ENCODE peak calls at places on chromosomes 5 and 9, in nine cellular contexts. G, Q, H, X, C, A, K, R and U are unnamed samples.

GRCh38 chr5:122863240-122863639 is 17.8 kb downstream of the SNX24 start:
- DNase-seq in G (no peak), Q (peak; percentile 77), H (no peak), X (no peak), C (no peak), A (no peak), K (no peak), R (no peak), U (peak; percentile 11)

GRCh38 chr5:169856571-169856970 is 123.7 kb downstream of the INSYN2B start:
- DNase-seq in G (no peak), Q (peak; percentile 16), H (no peak), X (peak; percentile 9), C (no peak), A (no peak), K (no peak), R (peak; percentile 29), U (no peak)

GRCh38 chr5:103569313-103570060 is 6.9 kb upstream of the NUDT12 start:
- DNase-seq in G (no peak), Q (no peak), H (no peak), X (no peak), C (no peak), A (no peak), K (no peak), R (peak; percentile 48), U (peak; percentile 9)

GRCh38 chr9:70438341-70438924 is 24.0 kb upstream of the KLF9 start:
- DNase-seq in G (no peak), Q (peak; percentile 13), H (peak; percentile 44), X (peak; percentile 52), C (peak; percentile 80), A (peak; percentile 89), K (no peak), R (peak; percentile 79), U (no peak)

GRCh38 chr9:137302176-137303030 is at the start of gene NRARP:
- DNase-seq in G (peak; percentile 86), Q (peak; percentile 95), H (peak; percentile 96), X (peak; percentile 90), C (peak; percentile 79), A (peak; percentile 87), K (no peak), R (peak; percentile 96), U (peak; percentile 92)

GRCh38 chr9:85045271-85045670 is 375.7 kb downstream of the NTRK2 start:
- DNase-seq in G (no peak), Q (no peak), H (no peak), X (no peak), C (no peak), A (no peak), K (no peak), R (no peak), U (no peak)

GRCh38 chr9:98983295-98984268 is 39.9 kb downstream of the COL15A1 start:
- DNase-seq in G (no peak), Q (no peak), H (no peak), X (no peak), C (no peak), A (no peak), K (no peak), R (no peak), U (no peak)

GRCh38 chr5:176738851-176739250 is 71.5 kb upstream of the UNC5A start:
- DNase-seq in G (peak; percentile 22), Q (no peak), H (no peak), X (no peak), C (no peak), A (no peak), K (no peak), R (no peak), U (no peak)

GRCh38 chr9:135468866-135469521 is 10.6 kb upstream of the PPP1R26 start:
- DNase-seq in G (no peak), Q (peak; percentile 59), H (no peak), X (peak; percentile 83), C (no peak), A (no peak), K (no peak), R (no peak), U (peak; percentile 67)

GRCh38 chr5:6435356-6435755 is 13.3 kb upstream of the UBE2QL1 start:
- DNase-seq in G (no peak), Q (peak; percentile 29), H (peak; percentile 38), X (no peak), C (no peak), A (peak; percentile 48), K (peak; percentile 18), R (peak; percentile 42), U (peak; percentile 25)

GRCh38 chr5:459562-460412 is 16.8 kb downstream of the EXOC3 start:
- DNase-seq in G (peak; percentile 48), Q (no peak), H (no peak), X (no peak), C (peak; percentile 8), A (no peak), K (no peak), R (no peak), U (no peak)

GRCh38 chr9:120935383-120935857 is 8.8 kb upstream of the TRAF1 start:
- DNase-seq in G (peak; percentile 100), Q (peak; percentile 57), H (peak; percentile 94), X (peak; percentile 94), C (peak; percentile 99), A (peak; percentile 99), K (no peak), R (peak; percentile 88), U (no peak)

GRCh38 chr5:181265092-181265671 is 4.2 kb upstream of the TRIM52 start:
- DNase-seq in G (no peak), Q (no peak), H (no peak), X (no peak), C (no peak), A (no peak), K (no peak), R (no peak), U (no peak)

GRCh38 chr9:124695280-124695890 is 75.7 kb downstream of the NR6A1 start:
- DNase-seq in G (no peak), Q (no peak), H (no peak), X (no peak), C (no peak), A (no peak), K (no peak), R (no peak), U (no peak)

GRCh38 chr5:80591352-80591751 is 21.3 kb upstream of the ANKRD34B start:
- DNase-seq in G (no peak), Q (no peak), H (no peak), X (no peak), C (no peak), A (no peak), K (no peak), R (no peak), U (no peak)

GRCh38 chr9:87510251-87510683 is 12.6 kb downstream of the DAPK1 start:
- DNase-seq in G (no peak), Q (no peak), H (no peak), X (no peak), C (no peak), A (no peak), K (no peak), R (no peak), U (no peak)

GRCh38 chr5:136036991-136037705 is 8.4 kb downstream of the TGFBI start:
- DNase-seq in G (no peak), Q (no peak), H (no peak), X (peak; percentile 99), C (peak; percentile 44), A (no peak), K (no peak), R (no peak), U (no peak)

GRCh38 chr9:93232388-93232965 is 48.5 kb downstream of the WNK2 start:
- DNase-seq in G (no peak), Q (no peak), H (no peak), X (no peak), C (no peak), A (no peak), K (no peak), R (no peak), U (no peak)

GRCh38 chr9:93231716-93232115 is 47.8 kb downstream of the WNK2 start:
- DNase-seq in G (no peak), Q (no peak), H (no peak), X (no peak), C (no peak), A (no peak), K (no peak), R (no peak), U (no peak)

GRCh38 chr9:93231121-93231694 is 47.3 kb downstream of the WNK2 start:
- DNase-seq in G (no peak), Q (no peak), H (no peak), X (no peak), C (no peak), A (no peak), K (no peak), R (no peak), U (no peak)

GRCh38 chr9:93234600-93234999 is 50.7 kb downstream of the WNK2 start:
- DNase-seq in G (no peak), Q (no peak), H (no peak), X (no peak), C (no peak), A (no peak), K (no peak), R (no peak), U (no peak)

GRCh38 chr9:93233033-93233432 is 49.1 kb downstream of the WNK2 start:
- DNase-seq in G (no peak), Q (no peak), H (no peak), X (no peak), C (no peak), A (no peak), K (no peak), R (no peak), U (no peak)
- H3K4me1 ChIP-seq in G (no peaks in the 10 kb centered on the region), Q (no peaks in the 10 kb centered on the region), H (peaks cover 17% of the 10 kb centered on the region), X (no peaks in the 10 kb centered on the region), C (no peaks in the 10 kb centered on the region), A (no peaks in the 10 kb centered on the region), K (no peaks in the 10 kb centered on the region), R (peaks cover 5% of the 10 kb centered on the region), U (no peaks in the 10 kb centered on the region)

DNA sequence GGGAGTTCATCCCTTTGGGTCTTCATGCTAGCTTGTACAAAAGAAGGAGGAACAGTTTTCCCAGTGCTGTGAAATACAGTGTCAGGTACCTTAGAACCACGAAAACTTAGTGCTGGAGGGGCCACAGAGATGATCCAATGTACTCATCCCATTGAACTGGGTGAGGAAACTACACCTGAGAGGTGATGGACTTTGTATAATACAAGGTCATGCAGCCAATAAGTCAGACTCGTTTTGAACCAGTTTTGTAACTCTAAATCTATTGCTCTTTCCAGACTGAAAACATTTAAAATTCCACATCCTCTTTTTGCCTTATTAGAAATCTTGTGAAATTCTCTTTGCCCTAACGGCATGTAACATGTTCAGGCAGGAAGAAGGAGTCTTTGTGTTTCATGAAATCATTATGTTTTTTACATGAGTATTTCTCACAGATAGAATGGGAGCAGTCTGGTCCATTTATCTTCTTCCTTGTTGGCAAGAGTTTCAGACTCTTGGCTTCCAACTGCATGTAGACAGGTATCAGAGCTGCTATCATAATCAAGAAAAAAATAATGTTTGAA is 146.8 kb upstream of the FBXL7 start:
- DNase-seq in G (no peak), Q (no peak), H (no peak), X (no peak), C (no peak), A (no peak), K (no peak), R (no peak), U (no peak)
- H3K4me3 ChIP-seq in G (no peak overlapping the region), Q (no peak overlapping the region), H (no peak overlapping the region), X (no peak overlapping the region), C (no peak overlapping the region), A (no peak overlapping the region), K (no peak overlapping the region), R (no peak overlapping the region), U (no peak overlapping the region)

GRCh38 chr5:89313044-89313443 is 430.1 kb upstream of the MEF2C start:
- DNase-seq in G (no peak), Q (no peak), H (no peak), X (no peak), C (no peak), A (no peak), K (no peak), R (no peak), U (no peak)
- H3K4me1 ChIP-seq in G (no peaks in the 10 kb centered on the region), Q (peaks cover 26% of the 10 kb centered on the region), H (no peaks in the 10 kb centered on the region), X (no peaks in the 10 kb centered on the region), C (peaks cover 5% of the 10 kb centered on the region), A (no peaks in the 10 kb centered on the region), K (no peaks in the 10 kb centered on the region), R (peaks cover 17% of the 10 kb centered on the region), U (no peaks in the 10 kb centered on the region)

GRCh38 chr9:79763861-79764260 is 192.1 kb downstream of the TLE4 start:
- DNase-seq in G (no peak), Q (no peak), H (peak; percentile 27), X (peak; percentile 6), C (no peak), A (no peak), K (no peak), R (no peak), U (no peak)
- H3K4me3 ChIP-seq in G (no peak overlapping the region), Q (no peak overlapping the region), H (no peak overlapping the region), X (no peak overlapping the region), C (no peak overlapping the region), A (no peak overlapping the region), K (no peak overlapping the region), R (no peak overlapping the region), U (no peak overlapping the region)